ENCODE peak calls at places on chromosomes 1 and 21, in five cellular contexts. One of them, this sample, is unnamed.
A peak's percentile ranks its signal among the peaks of the same experiment; 100 is the strongest.

GRCh38 chr1:217776693-217777092 is 145.5 kb downstream of the SPATA17 start:
- DNase-seq in adrenal gland: no peak
- DNase-seq in tibial nerve: no peak
- DNase-seq in ovary: no peak
- DNase-seq in gastrocnemius medialis: no peak
- DNase-seq in this sample: no peak

GRCh38 chr1:155012052-155012546 is 9.5 kb downstream of the ZBTB7B start:
- DNase-seq in adrenal gland: peak; percentile 95
- DNase-seq in tibial nerve: peak; percentile 71
- DNase-seq in ovary: peak; percentile 84
- DNase-seq in gastrocnemius medialis: peak; percentile 53
- DNase-seq in this sample: peak; percentile 86

GRCh38 chr1:115706774-115707425 is 61.6 kb downstream of the CASQ2 start:
- DNase-seq in adrenal gland: peak; percentile 28
- DNase-seq in tibial nerve: no peak
- DNase-seq in ovary: no peak
- DNase-seq in gastrocnemius medialis: no peak
- DNase-seq in this sample: no peak

GRCh38 chr1:212689758-212690540 is 9.7 kb downstream of the BATF3 start:
- DNase-seq in adrenal gland: no peak
- DNase-seq in tibial nerve: no peak
- DNase-seq in ovary: no peak
- DNase-seq in gastrocnemius medialis: no peak
- DNase-seq in this sample: no peak

GRCh38 chr21:37917612-37918011 is 1.4 kb upstream of the KCNJ6 start:
- DNase-seq in adrenal gland: no peak
- DNase-seq in tibial nerve: no peak
- DNase-seq in ovary: no peak
- DNase-seq in gastrocnemius medialis: no peak
- DNase-seq in this sample: no peak

GRCh38 chr1:92486251-92487077 is at the start of gene GFI1:
- DNase-seq in adrenal gland: peak; percentile 18
- DNase-seq in tibial nerve: no peak
- DNase-seq in ovary: no peak
- DNase-seq in gastrocnemius medialis: no peak
- DNase-seq in this sample: peak; percentile 65

GRCh38 chr1:170296642-170297041 is 150.9 kb downstream of the NTMT2 start:
- DNase-seq in adrenal gland: no peak
- DNase-seq in tibial nerve: no peak
- DNase-seq in ovary: no peak
- DNase-seq in gastrocnemius medialis: no peak
- DNase-seq in this sample: no peak

GRCh38 chr1:200399860-200400259 is 10.0 kb downstream of the ZNF281 start:
- DNase-seq in adrenal gland: no peak
- DNase-seq in tibial nerve: no peak
- DNase-seq in ovary: no peak
- DNase-seq in gastrocnemius medialis: no peak
- DNase-seq in this sample: no peak

GRCh38 chr1:101228424-101229134 is 8.2 kb upstream of the S1PR1 start:
- DNase-seq in adrenal gland: no peak
- DNase-seq in tibial nerve: no peak
- DNase-seq in ovary: no peak
- DNase-seq in gastrocnemius medialis: no peak
- DNase-seq in this sample: no peak

GRCh38 chr1:66676616-66677298 is 75.5 kb upstream of the DYNLT5 start:
- DNase-seq in adrenal gland: no peak
- DNase-seq in tibial nerve: peak; percentile 19
- DNase-seq in ovary: no peak
- DNase-seq in gastrocnemius medialis: no peak
- DNase-seq in this sample: no peak

GRCh38 chr1:166975361-166976129 is at the start of gene ILDR2:
- DNase-seq in adrenal gland: peak; percentile 34
- DNase-seq in tibial nerve: peak; percentile 7
- DNase-seq in ovary: peak; percentile 42
- DNase-seq in gastrocnemius medialis: no peak
- DNase-seq in this sample: no peak

GRCh38 chr1:204791453-204792366 is 79.0 kb upstream of the NFASC start:
- DNase-seq in adrenal gland: peak; percentile 80
- DNase-seq in tibial nerve: peak; percentile 65
- DNase-seq in ovary: peak; percentile 65
- DNase-seq in gastrocnemius medialis: no peak
- DNase-seq in this sample: no peak

GRCh38 chr1:22171951-22172715 is 29.2 kb upstream of the WNT4 start:
- DNase-seq in adrenal gland: no peak
- DNase-seq in tibial nerve: no peak
- DNase-seq in ovary: no peak
- DNase-seq in gastrocnemius medialis: no peak
- DNase-seq in this sample: no peak

GRCh38 chr21:14097881-14098499 is 112.8 kb downstream of the LIPI start:
- DNase-seq in adrenal gland: no peak
- DNase-seq in tibial nerve: no peak
- DNase-seq in ovary: no peak
- DNase-seq in gastrocnemius medialis: no peak
- DNase-seq in this sample: peak; percentile 2

GRCh38 chr21:38080888-38081287 is 164.6 kb upstream of the KCNJ6 start:
- DNase-seq in adrenal gland: no peak
- DNase-seq in tibial nerve: no peak
- DNase-seq in ovary: no peak
- DNase-seq in gastrocnemius medialis: no peak
- DNase-seq in this sample: no peak

GRCh38 chr1:1534401-1535145 is 5.9 kb downstream of the TMEM240 start:
- DNase-seq in adrenal gland: no peak
- DNase-seq in tibial nerve: no peak
- DNase-seq in ovary: peak; percentile 30
- DNase-seq in gastrocnemius medialis: no peak
- DNase-seq in this sample: no peak

GRCh38 chr1:43545686-43546387 is 15.2 kb downstream of the PTPRF start:
- DNase-seq in adrenal gland: peak; percentile 95
- DNase-seq in tibial nerve: peak; percentile 53
- DNase-seq in ovary: peak; percentile 63
- DNase-seq in gastrocnemius medialis: no peak
- DNase-seq in this sample: peak; percentile 84

GRCh38 chr1:43546388-43547100 is 15.9 kb downstream of the PTPRF start:
- DNase-seq in adrenal gland: no peak
- DNase-seq in tibial nerve: no peak
- DNase-seq in ovary: no peak
- DNase-seq in gastrocnemius medialis: no peak
- DNase-seq in this sample: no peak

GRCh38 chr1:43547538-43548072 is 16.9 kb downstream of the PTPRF start:
- DNase-seq in adrenal gland: no peak
- DNase-seq in tibial nerve: no peak
- DNase-seq in ovary: no peak
- DNase-seq in gastrocnemius medialis: no peak
- DNase-seq in this sample: no peak

GRCh38 chr1:43543567-43543966 is 12.9 kb downstream of the PTPRF start:
- DNase-seq in adrenal gland: no peak
- DNase-seq in tibial nerve: no peak
- DNase-seq in ovary: no peak
- DNase-seq in gastrocnemius medialis: no peak
- DNase-seq in this sample: no peak

DNA sequence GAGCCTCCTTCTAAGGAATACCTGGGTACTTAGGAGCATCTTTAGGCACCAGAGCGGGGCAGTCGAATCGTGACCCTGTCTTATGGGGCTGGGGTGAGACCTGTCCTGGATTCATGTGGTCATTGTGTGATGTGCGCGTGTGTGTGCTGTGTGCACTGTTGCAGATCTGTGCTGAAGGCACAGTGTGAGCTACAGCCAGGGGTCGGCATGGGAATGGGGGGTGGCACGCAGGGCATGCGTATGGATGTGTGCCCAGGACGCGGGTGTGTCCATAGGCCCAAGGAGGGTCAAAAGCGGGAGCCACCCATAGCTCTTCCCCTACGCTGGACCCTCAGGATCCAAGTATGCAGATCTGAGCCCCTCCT is 14.6 kb downstream of the PTPRF start:
- DNase-seq in adrenal gland: no peak
- DNase-seq in tibial nerve: no peak
- DNase-seq in ovary: no peak
- DNase-seq in gastrocnemius medialis: no peak
- DNase-seq in this sample: no peak
- H3K4me3 ChIP-seq in adrenal gland: no peak overlapping the region
- H3K4me3 ChIP-seq in tibial nerve: no peak overlapping the region
- H3K4me3 ChIP-seq in ovary: no peak overlapping the region
- H3K4me3 ChIP-seq in gastrocnemius medialis: no peak overlapping the region
- H3K4me3 ChIP-seq in this sample: no peak overlapping the region

GRCh38 chr1:7450772-7451171 is 320.3 kb upstream of the VAMP3 start:
- DNase-seq in adrenal gland: no peak
- DNase-seq in tibial nerve: no peak
- DNase-seq in ovary: no peak
- DNase-seq in gastrocnemius medialis: no peak
- DNase-seq in this sample: no peak

GRCh38 chr1:7447093-7447492 is 324.0 kb upstream of the VAMP3 start:
- DNase-seq in adrenal gland: no peak
- DNase-seq in tibial nerve: no peak
- DNase-seq in ovary: no peak
- DNase-seq in gastrocnemius medialis: no peak
- DNase-seq in this sample: no peak

GRCh38 chr1:7447736-7448135 is 323.4 kb upstream of the VAMP3 start:
- DNase-seq in adrenal gland: no peak
- DNase-seq in tibial nerve: no peak
- DNase-seq in ovary: no peak
- DNase-seq in gastrocnemius medialis: no peak
- DNase-seq in this sample: no peak

GRCh38 chr1:7449750-7450149 is 321.3 kb upstream of the VAMP3 start:
- DNase-seq in adrenal gland: no peak
- DNase-seq in tibial nerve: no peak
- DNase-seq in ovary: no peak
- DNase-seq in gastrocnemius medialis: no peak
- DNase-seq in this sample: no peak

GRCh38 chr1:7448986-7449385 is 322.1 kb upstream of the VAMP3 start:
- DNase-seq in adrenal gland: no peak
- DNase-seq in tibial nerve: no peak
- DNase-seq in ovary: no peak
- DNase-seq in gastrocnemius medialis: no peak
- DNase-seq in this sample: no peak
- H3K27me3 ChIP-seq in adrenal gland: no peaks in the 10 kb centered on the region
- H3K27me3 ChIP-seq in tibial nerve: no peaks in the 10 kb centered on the region
- H3K27me3 ChIP-seq in ovary: no peaks in the 10 kb centered on the region
- H3K27me3 ChIP-seq in gastrocnemius medialis: no peaks in the 10 kb centered on the region
- H3K27me3 ChIP-seq in this sample: no peaks in the 10 kb centered on the region

GRCh38 chr1:119773711-119774241 is 5.1 kb upstream of the HMGCS2 start:
- DNase-seq in adrenal gland: no peak
- DNase-seq in tibial nerve: no peak
- DNase-seq in ovary: no peak
- DNase-seq in gastrocnemius medialis: no peak
- DNase-seq in this sample: no peak

GRCh38 chr1:119778359-119778758 is 9.7 kb upstream of the HMGCS2 start:
- DNase-seq in adrenal gland: no peak
- DNase-seq in tibial nerve: no peak
- DNase-seq in ovary: no peak
- DNase-seq in gastrocnemius medialis: no peak
- DNase-seq in this sample: no peak

GRCh38 chr1:119772298-119772697 is 3.6 kb upstream of the HMGCS2 start:
- DNase-seq in adrenal gland: no peak
- DNase-seq in tibial nerve: no peak
- DNase-seq in ovary: no peak
- DNase-seq in gastrocnemius medialis: no peak
- DNase-seq in this sample: no peak

GRCh38 chr1:119771770-119772169 is 3.1 kb upstream of the HMGCS2 start:
- DNase-seq in adrenal gland: no peak
- DNase-seq in tibial nerve: no peak
- DNase-seq in ovary: no peak
- DNase-seq in gastrocnemius medialis: no peak
- DNase-seq in this sample: no peak

DNA sequence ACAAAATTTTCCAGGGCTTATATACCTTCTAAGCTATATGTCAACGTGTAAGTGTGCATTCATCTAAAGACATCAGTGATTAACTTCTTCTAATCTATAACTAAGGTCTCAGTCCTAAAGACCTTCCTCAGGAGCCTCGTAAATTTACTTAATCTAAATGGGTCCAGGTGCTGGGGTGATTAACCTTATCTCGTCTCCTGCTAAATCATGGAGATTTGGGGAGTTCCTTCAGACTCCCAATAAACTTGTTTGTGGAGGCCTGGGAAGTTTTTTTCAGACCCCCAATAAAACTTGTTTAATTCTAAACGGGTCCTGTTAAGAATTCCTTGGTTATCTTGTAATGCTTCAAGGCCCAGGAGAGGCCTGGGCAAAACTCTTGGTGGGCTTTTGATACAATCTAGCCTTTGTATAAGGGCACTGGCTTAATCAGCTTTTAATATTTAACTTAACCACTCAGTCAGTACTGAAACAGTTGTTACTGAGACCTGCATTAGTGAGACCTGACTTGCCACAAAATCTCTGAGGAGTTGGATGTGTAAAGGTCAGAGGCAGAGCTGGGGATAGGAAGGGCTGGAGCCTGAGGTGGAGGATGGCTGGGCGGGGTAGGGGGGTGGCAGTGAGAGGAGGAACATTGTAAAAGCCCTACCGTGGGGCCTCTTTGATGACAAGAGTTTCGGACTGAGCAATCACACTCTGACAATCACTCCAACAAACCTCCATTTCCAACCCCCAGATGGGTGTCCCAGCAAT is 6.2 kb upstream of the HMGCS2 start:
- DNase-seq in adrenal gland: no peak
- DNase-seq in tibial nerve: no peak
- DNase-seq in ovary: no peak
- DNase-seq in gastrocnemius medialis: no peak
- DNase-seq in this sample: no peak
- H3K4me3 ChIP-seq in adrenal gland: no peak overlapping the region
- H3K4me3 ChIP-seq in tibial nerve: no peak overlapping the region
- H3K4me3 ChIP-seq in ovary: no peak overlapping the region
- H3K4me3 ChIP-seq in gastrocnemius medialis: no peak overlapping the region
- H3K4me3 ChIP-seq in this sample: no peak overlapping the region

GRCh38 chr1:162069334-162070093 is at the start of gene NOS1AP:
- DNase-seq in adrenal gland: peak; percentile 85
- DNase-seq in tibial nerve: peak; percentile 50
- DNase-seq in ovary: peak; percentile 48
- DNase-seq in gastrocnemius medialis: peak; percentile 45
- DNase-seq in this sample: no peak
- H3K27me3 ChIP-seq in adrenal gland: no peaks in the 10 kb centered on the region
- H3K27me3 ChIP-seq in tibial nerve: peaks cover 18% of the 10 kb centered on the region
- H3K27me3 ChIP-seq in ovary: no peaks in the 10 kb centered on the region
- H3K27me3 ChIP-seq in gastrocnemius medialis: no peaks in the 10 kb centered on the region
- H3K27me3 ChIP-seq in this sample: no peaks in the 10 kb centered on the region